ENCODE peak calls at places on chromosomes 11 and 22, in seven cellular contexts. I, E, C, N, W, H and S are unnamed samples.
A peak's percentile ranks its signal among the peaks of the same experiment; 100 is the strongest.

GRCh38 chr11:76911415-76911808 is 50.7 kb downstream of the ACER3 start:
- DNase-seq in N (no peak), W (no peak), E (no peak), I (no peak), C (no peak), H (no peak), S (no peak)

GRCh38 chr11:72235351-72236057 is 8.5 kb downstream of the PHOX2A start:
- DNase-seq in I (no peak), H (no peak), E (no peak), N (peak; percentile 77), C (no peak), W (no peak), S (no peak)

GRCh38 chr11:1234771-1235614 is 12.1 kb downstream of the MUC5B start:
- DNase-seq in N (peak; percentile 92), E (no peak), C (no peak), I (peak; percentile 50), W (no peak), H (no peak), S (no peak)

GRCh38 chr11:1572200-1573076 is at the start of gene DUSP8:
- DNase-seq in H (peak; percentile 94), E (peak; percentile 92), I (peak; percentile 96), W (peak; percentile 70), N (peak; percentile 100), C (peak; percentile 96), S (peak; percentile 89)

GRCh38 chr11:1403721-1404460 is 14.2 kb downstream of the BRSK2 start:
- DNase-seq in H (no peak), C (no peak), W (no peak), N (no peak), I (no peak), E (no peak), S (no peak)

GRCh38 chr11:2588809-2589537 is 110.8 kb downstream of the KCNQ1OT1 start:
- DNase-seq in I (peak; percentile 42), H (no peak), W (no peak), C (no peak), N (peak; percentile 57), E (no peak), S (peak; percentile 37)

GRCh38 chr11:290621-291231 is 1.8 kb downstream of the PGGHG start:
- DNase-seq in E (no peak), C (no peak), N (peak; percentile 83), I (peak; percentile 48), H (no peak), W (no peak), S (no peak)

GRCh38 chr11:24903555-24903954 is 406.7 kb downstream of the LUZP2 start:
- DNase-seq in E (no peak), N (no peak), C (no peak), I (no peak), H (no peak), W (no peak), S (no peak)

GRCh38 chr11:82995754-82996398 is 75.8 kb downstream of the RAB30 start:
- DNase-seq in C (no peak), W (no peak), I (peak; percentile 70), E (no peak), H (no peak), N (no peak), S (no peak)

GRCh38 chr11:6156628-6157367 is 13.3 kb downstream of the OR52B2 start:
- DNase-seq in W (no peak), N (no peak), I (no peak), C (no peak), E (no peak), H (no peak), S (peak; percentile 3)

GRCh38 chr11:86196924-86197323 is 47.6 kb upstream of the EED start:
- DNase-seq in C (no peak), W (no peak), E (no peak), N (no peak), H (no peak), I (no peak), S (no peak)

GRCh38 chr22:24977370-24978230 is 25.1 kb downstream of the KIAA1671 start:
- DNase-seq in W (no peak), H (no peak), C (no peak), N (peak; percentile 57), I (peak; percentile 68), E (no peak), S (peak; percentile 84)

GRCh38 chr22:25546751-25547150 is 17.7 kb upstream of the GRK3 start:
- DNase-seq in W (no peak), E (no peak), N (no peak), I (no peak), C (no peak), H (no peak), S (no peak)

GRCh38 chr22:27170491-27170890 is 513.1 kb downstream of the MIAT start:
- DNase-seq in W (no peak), I (peak; percentile 44), C (no peak), N (peak; percentile 90), H (no peak), E (no peak), S (no peak)

GRCh38 chr11:118216621-118217526 is 7.9 kb downstream of the JAML start:
- DNase-seq in E (peak; percentile 17), I (no peak), N (no peak), H (no peak), C (peak; percentile 48), W (no peak), S (no peak)

GRCh38 chr11:70241709-70242108 is 28.8 kb upstream of the PPFIA1 start:
- DNase-seq in I (peak; percentile 26), E (no peak), W (no peak), N (no peak), H (no peak), C (no peak), S (no peak)

GRCh38 chr11:70242885-70243284 is 27.6 kb upstream of the PPFIA1 start:
- DNase-seq in N (no peak), E (no peak), H (no peak), I (peak; percentile 4), C (no peak), W (no peak), S (no peak)

GRCh38 chr11:70243912-70244652 is 26.4 kb upstream of the PPFIA1 start:
- DNase-seq in H (no peak), W (peak; percentile 61), C (no peak), N (peak; percentile 96), I (peak; percentile 20), E (no peak), S (no peak)

GRCh38 chr11:70244698-70245097 is 25.8 kb upstream of the PPFIA1 start:
- DNase-seq in I (peak; percentile 28), N (peak; percentile 97), C (no peak), H (no peak), W (peak; percentile 56), E (no peak), S (no peak)

DNA sequence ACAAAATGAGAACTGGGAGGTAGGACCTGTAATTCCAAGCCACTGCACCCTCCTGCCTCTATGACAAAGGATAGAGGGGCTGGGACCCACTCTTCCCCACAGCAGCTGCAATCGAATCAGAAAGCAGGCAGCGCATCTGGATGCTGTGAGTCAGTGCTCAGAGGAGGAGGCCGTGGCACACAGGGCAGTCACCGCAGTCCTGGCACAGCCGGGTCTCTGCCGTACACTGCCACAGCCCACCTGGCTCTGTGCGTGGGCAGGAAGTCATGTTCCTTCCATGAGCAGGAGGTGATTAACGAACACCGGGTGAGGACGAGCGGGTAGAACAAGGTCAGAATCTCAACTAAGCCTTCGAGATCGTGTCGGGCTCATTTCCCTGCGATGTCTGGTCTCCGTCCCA is 30.2 kb upstream of the PPFIA1 start:
- DNase-seq in E (no peak), I (peak; percentile 14), N (no peak), C (no peak), H (no peak), W (no peak), S (no peak)
- H3K4me3 ChIP-seq in E (no peak overlapping the region), I (no peak overlapping the region), N (no peak overlapping the region), C (no peak overlapping the region), H (no peak overlapping the region), W (no peak overlapping the region), S (no peak overlapping the region)

GRCh38 chr11:17368551-17368950 is 17.0 kb downstream of the NCR3LG1 start:
- DNase-seq in C (no peak), N (no peak), H (no peak), I (no peak), E (no peak), W (no peak), S (no peak)
- H3K9me3 ChIP-seq in C (peaks cover 7% of the 10 kb centered on the region), N (peaks cover 28% of the 10 kb centered on the region), H (peaks cover 47% of the 10 kb centered on the region), I (peaks cover 33% of the 10 kb centered on the region), E (peaks cover 41% of the 10 kb centered on the region), W (peaks cover 23% of the 10 kb centered on the region), S (no peaks in the 10 kb centered on the region)

DNA sequence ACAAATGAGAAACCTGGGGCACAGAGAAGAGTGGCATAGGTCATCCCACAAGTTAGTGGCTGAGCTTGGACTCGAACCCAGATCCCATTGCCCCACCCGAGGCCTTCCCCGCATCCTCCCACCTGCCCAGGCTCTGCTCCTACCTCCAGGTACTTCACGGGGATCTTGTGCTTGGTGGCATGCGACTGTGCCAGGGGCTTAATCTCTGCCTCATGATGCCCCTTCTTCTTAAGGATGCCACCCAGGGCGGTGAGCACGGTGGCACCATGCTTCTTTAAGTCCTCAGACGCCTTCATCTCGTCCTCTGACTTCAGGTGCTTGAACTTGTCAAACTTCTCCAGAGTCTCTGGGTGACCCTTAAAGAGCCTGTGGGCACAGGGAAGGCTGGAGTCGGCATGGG is 6.4 kb downstream of the MB start:
- DNase-seq in H (no peak), E (no peak), W (no peak), I (no peak), C (no peak), N (no peak), S (no peak)
- H3K27ac ChIP-seq in H (no peak overlapping the region), E (no peak overlapping the region), W (no peak overlapping the region), I (peak overlapping the region; percentile 93), C (no peak overlapping the region), N (no peak overlapping the region), S (no peak overlapping the region)

GRCh38 chr11:133966147-133966546 is 9.4 kb upstream of the IGSF9B start:
- DNase-seq in E (no peak), H (no peak), W (no peak), N (no peak), C (no peak), I (no peak), S (no peak)

GRCh38 chr11:133966924-133967598 is 10.3 kb upstream of the IGSF9B start:
- DNase-seq in N (no peak), W (no peak), H (peak; percentile 38), C (no peak), I (peak; percentile 76), E (peak; percentile 29), S (no peak)

GRCh38 chr11:133968300-133968699 is 11.5 kb upstream of the IGSF9B start:
- DNase-seq in C (no peak), E (no peak), W (no peak), I (no peak), N (no peak), H (no peak), S (no peak)

GRCh38 chr11:133969072-133969471 is 12.3 kb upstream of the IGSF9B start:
- DNase-seq in C (no peak), I (no peak), W (no peak), E (no peak), N (no peak), H (no peak), S (no peak)

DNA sequence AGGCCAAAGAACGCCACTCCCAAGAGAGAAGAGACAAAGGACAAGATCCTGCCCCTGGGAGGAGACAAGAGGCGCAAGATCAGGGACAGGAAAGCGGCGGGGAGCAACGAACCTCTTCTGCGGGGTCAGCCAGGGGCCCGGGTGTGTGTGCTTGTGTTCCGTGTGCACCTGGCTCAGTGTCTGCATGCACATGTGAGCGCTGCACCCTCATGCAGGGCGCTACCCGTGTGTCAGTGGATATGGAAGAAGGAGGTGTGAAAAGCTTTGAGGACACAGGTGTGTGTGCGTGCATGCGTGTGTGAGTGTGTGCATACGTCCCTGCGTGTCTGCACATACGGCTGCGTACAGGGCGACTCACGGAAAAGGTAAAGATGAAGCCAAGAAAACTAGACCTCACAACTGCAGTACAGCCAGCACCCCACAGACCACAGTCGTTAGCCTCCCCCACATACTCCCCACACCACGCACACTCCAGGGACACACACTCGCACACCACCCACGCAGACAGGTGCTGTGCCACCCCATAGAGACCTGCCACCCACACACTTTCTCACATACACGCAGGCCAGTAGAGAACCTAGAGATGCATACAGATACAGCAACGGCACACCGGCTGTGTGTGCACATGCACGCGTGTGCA is 11.0 kb upstream of the IGSF9B start:
- DNase-seq in W (no peak), N (no peak), C (no peak), E (no peak), I (no peak), H (no peak), S (no peak)
- H3K4me3 ChIP-seq in W (no peak overlapping the region), N (no peak overlapping the region), C (peak overlapping the region; percentile 32), E (peak overlapping the region; percentile 61), I (peak overlapping the region; percentile 27), H (no peak overlapping the region), S (no peak overlapping the region)